ENCODE peak calls at places on chromosomes 12 and 14, in six cellular contexts. O, M, Z, D, K and Y are unnamed samples.

GRCh38 chr12:131112690-131113290 is 159.1 kb downstream of the ADGRD1 start:
- DNase-seq in D (peak; percentile 25), O (no peak), K (no peak), Z (no peak), M (no peak), Y (peak; percentile 5)

GRCh38 chr12:131896811-131897270 is 2.4 kb downstream of the ULK1 start:
- DNase-seq in Z (no peak), K (no peak), O (no peak), D (no peak), M (no peak), Y (no peak)

GRCh38 chr14:22774011-22774706 is 7.7 kb downstream of the OXA1L start:
- DNase-seq in K (no peak), M (no peak), O (no peak), D (no peak), Z (no peak), Y (no peak)

GRCh38 chr12:112353389-112353788 is 28.8 kb downstream of the HECTD4 start:
- DNase-seq in O (no peak), K (no peak), D (no peak), M (no peak), Z (no peak), Y (no peak)

GRCh38 chr12:14986449-14986848 is 13.6 kb downstream of the PDE6H start:
- DNase-seq in D (no peak), K (no peak), Z (no peak), M (no peak), O (no peak), Y (no peak)

GRCh38 chr14:59677771-59678211 is 101.2 kb upstream of the CCDC175 start:
- DNase-seq in Z (no peak), M (no peak), D (no peak), K (no peak), O (no peak), Y (no peak)

GRCh38 chr12:120941846-120942405 is 36.4 kb upstream of the HNF1A start:
- DNase-seq in M (peak; percentile 77), Z (no peak), D (no peak), O (no peak), K (no peak), Y (no peak)

GRCh38 chr12:5758347-5758746 is 186.7 kb downstream of the ANO2 start:
- DNase-seq in K (no peak), Z (no peak), M (no peak), O (no peak), D (no peak), Y (no peak)

GRCh38 chr12:52313461-52313860 is 7.7 kb downstream of the KRT83 start:
- DNase-seq in M (no peak), D (no peak), Z (no peak), O (no peak), K (no peak), Y (no peak)

GRCh38 chr12:45893240-45893639 is 97.1 kb downstream of the SCAF11 start:
- DNase-seq in O (no peak), D (no peak), K (no peak), Z (no peak), M (peak; percentile 41), Y (no peak)

GRCh38 chr14:74712499-74713394 is at the start of the genes AREL1 and FCF1:
- DNase-seq in D (peak; percentile 82), K (peak; percentile 97), O (peak; percentile 79), M (peak; percentile 91), Z (peak; percentile 74), Y (peak; percentile 83)

GRCh38 chr12:1553987-1554982 is 40.1 kb downstream of the FBXL14 start:
- DNase-seq in K (no peak), O (no peak), Z (no peak), M (no peak), D (no peak), Y (no peak)

GRCh38 chr14:24401810-24402702 is 3.3 kb downstream of the NYNRIN start:
- DNase-seq in D (no peak), O (no peak), Z (no peak), K (no peak), M (no peak), Y (no peak)

GRCh38 chr14:24399981-24400718 is 1.3 kb downstream of the NYNRIN start:
- DNase-seq in M (no peak), D (no peak), O (peak; percentile 44), Z (no peak), K (no peak), Y (no peak)

GRCh38 chr14:24398298-24398942 is 383 bp upstream of the NYNRIN start:
- DNase-seq in O (peak; percentile 68), K (no peak), M (no peak), D (no peak), Z (no peak), Y (peak; percentile 82)

GRCh38 chr14:24397639-24398297 is 1.0 kb upstream of the NYNRIN start:
- DNase-seq in Z (no peak), M (no peak), O (peak; percentile 32), D (no peak), K (no peak), Y (no peak)

DNA sequence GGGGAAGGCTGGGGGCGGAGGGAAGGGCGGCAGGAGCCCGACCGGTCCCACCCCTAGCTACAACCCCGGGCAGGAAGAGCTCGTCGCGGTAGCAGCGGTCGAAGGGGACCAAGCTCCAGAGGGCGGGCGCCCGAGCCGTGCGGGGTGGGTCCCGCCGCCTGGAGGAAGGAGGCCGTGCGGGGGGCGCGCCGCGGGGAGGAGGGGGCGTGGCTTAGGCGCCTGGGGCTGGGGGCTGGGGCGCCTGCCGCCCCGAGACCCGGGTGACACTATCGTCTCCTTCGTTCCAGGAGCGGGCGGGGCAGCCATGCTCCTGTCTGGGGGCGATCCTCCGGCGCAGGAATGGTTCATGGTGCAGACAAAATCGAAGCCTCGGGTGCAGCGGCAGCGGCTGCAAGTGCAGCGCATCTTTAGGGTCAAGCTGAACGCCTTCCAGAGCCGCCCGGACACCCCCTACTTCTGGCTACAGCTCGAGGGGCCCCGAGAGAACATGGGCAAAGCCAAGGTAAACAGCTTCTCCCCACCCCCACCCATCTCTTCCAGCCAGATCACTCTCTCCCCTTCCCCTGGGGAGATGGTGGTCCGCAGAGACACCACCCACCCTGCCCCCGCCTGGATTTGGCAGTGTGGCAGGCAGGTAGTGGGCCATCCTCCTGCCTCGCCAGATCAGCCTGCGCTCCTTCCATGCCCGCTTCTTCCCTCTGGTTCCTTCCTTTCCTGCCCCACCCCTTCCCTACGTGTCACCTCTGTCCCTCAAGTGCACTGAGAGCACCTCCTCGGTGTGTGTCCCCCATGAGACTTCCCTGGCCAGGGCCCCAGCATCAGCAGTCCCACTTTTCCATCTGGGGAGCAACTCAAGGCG is at the start of gene NYNRIN:
- DNase-seq in O (peak; percentile 79), D (no peak), M (peak; percentile 52), K (no peak), Z (peak; percentile 54), Y (no peak)
- TF ChIP-seq POLR2A in O (no peak), D (no peak), M (no peak), K (no peak), Z (no peak), Y (peak; percentile 47)

GRCh38 chr14:52275372-52275771 is 7.9 kb downstream of the PTGDR start:
- DNase-seq in Z (no peak), O (no peak), K (no peak), D (no peak), M (no peak), Y (no peak)

GRCh38 chr14:52277552-52277951 is 10.1 kb downstream of the PTGDR start:
- DNase-seq in Z (no peak), D (no peak), M (no peak), K (no peak), O (no peak), Y (no peak)

GRCh38 chr14:52283099-52283498 is 15.6 kb downstream of the PTGDR start:
- DNase-seq in D (no peak), O (no peak), K (no peak), Z (no peak), M (no peak), Y (no peak)

GRCh38 chr14:52279405-52279804 is 11.9 kb downstream of the PTGDR start:
- DNase-seq in M (peak; percentile 74), K (peak; percentile 12), O (no peak), D (no peak), Z (no peak), Y (no peak)
- TF ChIP-seq POLR2A in M (no peak), K (no peak), O (no peak), D (no peak), Z (no peak), Y (no peak)

DNA sequence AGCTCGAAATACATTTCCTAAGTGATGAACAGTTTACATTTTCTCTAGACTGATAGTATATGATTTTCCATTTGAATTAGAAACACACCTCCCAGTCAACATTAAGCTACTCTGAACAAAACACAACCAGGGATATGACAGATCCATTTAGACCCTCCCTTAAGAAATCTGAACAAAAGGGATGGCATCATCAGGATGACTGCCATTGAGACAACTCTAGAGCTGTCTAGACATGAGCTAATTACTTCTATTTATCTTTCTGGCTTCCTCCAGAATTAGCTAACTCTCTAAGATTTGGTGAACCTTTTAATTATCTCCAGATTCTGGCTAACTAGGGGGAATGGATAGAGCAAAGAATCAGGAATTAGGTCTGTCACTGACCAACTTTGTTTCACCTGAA is 92.9 kb upstream of the IGF1 start:
- DNase-seq in Z (no peak), D (no peak), O (no peak), K (no peak), M (no peak), Y (no peak)
- TF ChIP-seq POLR2A in Z (no peak), D (no peak), O (no peak), K (no peak), M (no peak), Y (no peak)

GRCh38 chr12:124694250-124694649 is 126.8 kb upstream of the NCOR2 start:
- DNase-seq in Z (no peak), M (peak; percentile 85), D (no peak), O (no peak), K (no peak), Y (no peak)

GRCh38 chr12:124695861-124696260 is 128.4 kb upstream of the NCOR2 start:
- DNase-seq in Z (no peak), K (no peak), O (no peak), D (no peak), M (peak; percentile 57), Y (peak; percentile 72)

GRCh38 chr12:124693356-124693755 is 125.9 kb upstream of the NCOR2 start:
- DNase-seq in K (no peak), M (no peak), O (no peak), D (no peak), Z (no peak), Y (no peak)

GRCh38 chr12:124696689-124697476 is 129.5 kb upstream of the NCOR2 start:
- DNase-seq in Z (no peak), O (no peak), K (no peak), D (no peak), M (no peak), Y (no peak)

DNA sequence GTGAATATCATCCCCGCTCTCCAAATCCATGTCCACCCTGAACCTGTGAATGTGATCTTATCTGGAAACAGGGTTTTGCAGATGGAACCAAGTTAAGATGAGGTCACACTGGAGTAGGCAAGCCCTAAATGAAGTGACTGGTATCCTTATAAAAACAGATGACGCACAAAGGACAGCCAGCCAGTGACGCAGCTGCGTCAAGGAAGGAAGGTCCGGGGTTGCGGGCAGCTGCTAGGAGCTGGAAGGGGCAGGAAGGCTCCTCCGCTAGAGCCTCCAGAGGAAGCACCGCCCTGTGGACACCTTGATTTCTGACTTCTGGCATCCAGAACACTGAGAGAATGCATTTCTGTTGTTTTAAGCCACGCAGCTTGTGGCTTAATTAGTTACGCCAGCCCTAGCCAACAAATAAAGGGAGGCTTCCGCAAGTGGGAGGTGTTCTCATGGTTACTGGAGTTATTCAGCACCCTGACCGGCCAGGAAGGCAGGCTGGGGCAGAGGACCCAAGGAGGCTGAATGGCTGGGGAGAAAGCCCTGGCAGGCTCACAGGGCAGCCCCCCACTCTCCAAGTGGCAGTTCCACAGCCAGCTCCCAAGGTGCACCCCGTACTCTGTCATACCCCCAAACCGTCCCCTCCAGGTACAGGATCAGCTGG is 127.6 kb upstream of the NCOR2 start:
- DNase-seq in D (no peak), M (peak; percentile 84), K (no peak), O (no peak), Z (no peak), Y (peak; percentile 86)
- TF ChIP-seq POLR2A in D (no peak), M (no peak), K (no peak), O (no peak), Z (no peak), Y (no peak)

GRCh38 chr14:34462132-34462893 is at the start of gene SPTSSA:
- DNase-seq in Z (peak; percentile 89), O (peak; percentile 95), D (peak; percentile 96), M (peak; percentile 91), K (peak; percentile 85), Y (peak; percentile 98)
- TF ChIP-seq POLR2A in Z (peak; percentile 89), O (peak; percentile 71), D (peak; percentile 96), M (peak; percentile 93), K (peak; percentile 99), Y (peak; percentile 97)